ENCODE peak calls at places on chromosomes 5 and 9, in nine cellular contexts. A is fibroblast of the conjunctiva; B is stimulated activated CD4-positive, alpha-beta T cell treated with anti-CD3 and anti-CD28 coated beads, TNF-alpha, amount 100 ng/mL, for 24 hours; Z is EL; N is stimulated activated CD8-positive, alpha-beta memory T cell treated with anti-CD3 and anti-CD28 coated beads, Interleukin-12 subunit alpha, Interleukin-12 subunit beta, amount 100 ng/mL, for 1 hour; C is mammary epithelial cell; K is NCI-H2029; M is GM12891; Y is cardiac septum. W is an unnamed sample.

GRCh38 chr9:106864533-106865143 is 1.7 kb downstream of the ZNF462 start:
- DNase-seq in A (no peak), B (no peak), Z (peak; percentile 47), N (no peak), C (peak; percentile 71), K (no peak), M (no peak), Y (no peak), W (peak; percentile 70)

GRCh38 chr5:132095745-132096084 is 22.1 kb downstream of the CSF2 start:
- DNase-seq in A (no peak), B (no peak), Z (no peak), N (no peak), C (no peak), K (no peak), M (no peak), Y (no peak), W (no peak)

GRCh38 chr5:4295663-4296339 is 700.2 kb downstream of the IRX1 start:
- DNase-seq in A (no peak), B (no peak), Z (no peak), N (no peak), C (peak; percentile 35), K (no peak), M (no peak), Y (no peak), W (no peak)

GRCh38 chr9:114302727-114303126 is 20.2 kb upstream of the ORM1 start:
- DNase-seq in A (no peak), B (no peak), Z (no peak), N (no peak), C (no peak), K (no peak), M (no peak), Y (peak; percentile 36), W (peak; percentile 22)

GRCh38 chr5:96569332-96569731 is 92.8 kb upstream of the CAST start:
- DNase-seq in A (no peak), B (no peak), Z (no peak), N (no peak), C (no peak), K (no peak), M (no peak), Y (no peak), W (no peak)

GRCh38 chr9:77488439-77489126 is 159.5 kb downstream of the GNA14 start:
- DNase-seq in A (no peak), B (no peak), Z (peak; percentile 44), N (no peak), C (no peak), K (no peak), M (no peak), Y (no peak), W (no peak)

GRCh38 chr9:112699230-112699629 is 18.7 kb downstream of the INIP start:
- DNase-seq in A (no peak), B (no peak), Z (no peak), N (no peak), C (no peak), K (no peak), M (no peak), Y (no peak), W (no peak)

GRCh38 chr9:35774907-35775635 is 16.3 kb upstream of the NPR2 start:
- DNase-seq in A (no peak), B (no peak), Z (no peak), N (no peak), C (no peak), K (no peak), M (no peak), Y (no peak), W (peak; percentile 72)

GRCh38 chr9:84759300-84759750 is 89.8 kb downstream of the NTRK2 start:
- DNase-seq in A (no peak), B (peak; percentile 12), Z (no peak), N (no peak), C (peak; percentile 97), K (no peak), M (no peak), Y (no peak), W (no peak)

GRCh38 chr5:114477816-114478330 is 116.0 kb downstream of the KCNN2 start:
- DNase-seq in A (no peak), B (no peak), Z (no peak), N (no peak), C (no peak), K (no peak), M (no peak), Y (no peak), W (no peak)

GRCh38 chr5:181261320-181262085 is 560 bp upstream of the TRIM52 start:
- DNase-seq in A (peak; percentile 29), B (peak; percentile 55), Z (peak; percentile 74), N (peak; percentile 57), C (peak; percentile 64), K (no peak), M (peak; percentile 52), Y (peak; percentile 88), W (peak; percentile 86)

GRCh38 chr5:115565233-115565632 is 20.7 kb upstream of the FEM1C start:
- DNase-seq in A (no peak), B (no peak), Z (peak; percentile 49), N (no peak), C (no peak), K (no peak), M (no peak), Y (no peak), W (no peak)

W was measured in sigmoid colon.